ENCODE peak calls at places on chromosomes 7 and 10, in four cellular contexts. N is GM12878, I is SK-N-SH, F is K562. B is an unnamed sample.

GRCh38 chr10:29651767-29652166 is 17.0 kb upstream of the SVIL start:
- DNase-seq in N (no peak), F (no peak), I (no peak), B (no peak)

GRCh38 chr7:104410742-104411141 is 82.3 kb downstream of the LHFPL3 start:
- DNase-seq in F (no peak), N (no peak), I (no peak), B (no peak)

GRCh38 chr10:86373828-86374227 is 7.2 kb upstream of the GRID1 start:
- DNase-seq in N (no peak), F (no peak), I (no peak), B (peak; percentile 33)

GRCh38 chr7:2953588-2954407 is 89.9 kb downstream of the CARD11 start:
- DNase-seq in F (no peak), I (no peak), N (no peak), B (no peak)

GRCh38 chr10:116756277-116756676 is 13.9 kb upstream of the HSPA12A start:
- DNase-seq in I (no peak), N (no peak), F (no peak), B (no peak)

GRCh38 chr10:123884351-123884906 is 7.2 kb downstream of the CPXM2 start:
- DNase-seq in N (no peak), I (no peak), F (no peak), B (no peak)

GRCh38 chr7:157900011-157900410 is 563.2 kb downstream of the DNAJB6 start:
- DNase-seq in N (no peak), I (no peak), F (no peak), B (no peak)

GRCh38 chr10:78185693-78186055 is 152.0 kb downstream of the RPS24 start:
- DNase-seq in F (no peak), N (no peak), I (no peak), B (no peak)

GRCh38 chr7:42232275-42232674 is 4.7 kb downstream of the GLI3 start:
- DNase-seq in I (no peak), F (no peak), N (no peak), B (no peak)

GRCh38 chr7:114931656-114932011 is 9.7 kb downstream of the MDFIC start:
- DNase-seq in N (no peak), F (no peak), I (no peak), B (no peak)

GRCh38 chr7:157282141-157282801 is 54.5 kb upstream of the DNAJB6 start:
- DNase-seq in I (peak; percentile 47), F (no peak), N (no peak), B (no peak)

GRCh38 chr7:7564323-7564780 is 2.3 kb upstream of the MIOS start:
- DNase-seq in I (no peak), N (no peak), F (no peak), B (no peak)

GRCh38 chr10:5043716-5044115 is 40.1 kb upstream of the AKR1C2 start:
- DNase-seq in I (no peak), N (no peak), F (no peak), B (no peak)

GRCh38 chr10:14758994-14759664 is 15.6 kb downstream of the FAM107B start:
- DNase-seq in N (no peak), F (no peak), I (peak; percentile 27), B (no peak)

GRCh38 chr10:117597216-117597615 is 54.7 kb downstream of the EMX2 start:
- DNase-seq in F (no peak), N (no peak), I (no peak), B (no peak)

GRCh38 chr7:41886906-41887311 is 184.0 kb upstream of the INHBA start:
- DNase-seq in I (no peak), N (no peak), F (no peak), B (no peak)

GRCh38 chr7:28964056-28964455 is 5.9 kb upstream of the TRIL start:
- DNase-seq in I (no peak), F (no peak), N (no peak), B (no peak)

GRCh38 chr7:90530263-90530662 is 60.8 kb downstream of the PTTG1IP2 start:
- DNase-seq in I (no peak), F (no peak), N (no peak), B (no peak)

GRCh38 chr7:90536449-90536848 is 59.7 kb upstream of the CDK14 start:
- DNase-seq in I (no peak), F (no peak), N (peak; percentile 25), B (no peak)

GRCh38 chr7:90532231-90532929 is 62.9 kb downstream of the PTTG1IP2 start:
- DNase-seq in F (no peak), N (peak; percentile 27), I (no peak), B (no peak)
- TF ChIP-seq NRF1 in F (no peak), N (no peak), I (no peak), B (no peak)

GRCh38 chr7:92698237-92698841 is 108.1 kb upstream of the FAM133B start:
- DNase-seq in I (peak; percentile 68), F (no peak), N (no peak), B (no peak)
- TF ChIP-seq NRF1 in I (no peak), F (no peak), N (no peak), B (no peak)

DNA sequence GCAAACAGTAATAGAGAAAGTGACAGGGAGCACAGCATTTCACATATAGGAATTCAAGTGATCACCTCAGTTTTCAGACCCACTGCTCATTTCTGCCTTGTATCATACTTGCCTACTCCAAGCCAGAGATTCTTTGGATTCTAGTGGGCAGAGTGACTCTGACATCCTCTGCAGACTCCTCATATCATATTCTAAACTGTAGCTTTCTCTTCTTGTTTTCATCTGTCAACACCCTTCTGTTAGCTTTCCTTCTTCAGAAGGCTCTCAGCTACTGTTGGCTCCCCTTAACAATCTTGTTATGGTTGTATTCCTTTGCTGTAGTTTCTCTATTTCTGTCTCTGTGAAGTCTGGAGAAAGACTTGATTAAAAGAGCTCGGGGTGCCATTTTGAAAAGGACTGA is 120.5 kb downstream of the CTNNA3 start:
- DNase-seq in N (no peak), I (no peak), F (no peak), B (no peak)
- TF ChIP-seq NRF1 in N (no peak), I (no peak), F (no peak), B (no peak)

GRCh38 chr7:1156782-1157535 is 3.0 kb downstream of the ZFAND2A start:
- DNase-seq in F (peak; percentile 19), N (no peak), I (no peak), B (no peak)
- TF ChIP-seq NRF1 in F (no peak), N (no peak), I (no peak), B (no peak)

GRCh38 chr7:100826546-100827329 is 585 bp downstream of the EPHB4 start:
- DNase-seq in N (no peak), F (no peak), I (no peak), B (peak; percentile 58)
- TF ChIP-seq NRF1 in N (no peak), F (no peak), I (no peak), B (no peak)

DNA sequence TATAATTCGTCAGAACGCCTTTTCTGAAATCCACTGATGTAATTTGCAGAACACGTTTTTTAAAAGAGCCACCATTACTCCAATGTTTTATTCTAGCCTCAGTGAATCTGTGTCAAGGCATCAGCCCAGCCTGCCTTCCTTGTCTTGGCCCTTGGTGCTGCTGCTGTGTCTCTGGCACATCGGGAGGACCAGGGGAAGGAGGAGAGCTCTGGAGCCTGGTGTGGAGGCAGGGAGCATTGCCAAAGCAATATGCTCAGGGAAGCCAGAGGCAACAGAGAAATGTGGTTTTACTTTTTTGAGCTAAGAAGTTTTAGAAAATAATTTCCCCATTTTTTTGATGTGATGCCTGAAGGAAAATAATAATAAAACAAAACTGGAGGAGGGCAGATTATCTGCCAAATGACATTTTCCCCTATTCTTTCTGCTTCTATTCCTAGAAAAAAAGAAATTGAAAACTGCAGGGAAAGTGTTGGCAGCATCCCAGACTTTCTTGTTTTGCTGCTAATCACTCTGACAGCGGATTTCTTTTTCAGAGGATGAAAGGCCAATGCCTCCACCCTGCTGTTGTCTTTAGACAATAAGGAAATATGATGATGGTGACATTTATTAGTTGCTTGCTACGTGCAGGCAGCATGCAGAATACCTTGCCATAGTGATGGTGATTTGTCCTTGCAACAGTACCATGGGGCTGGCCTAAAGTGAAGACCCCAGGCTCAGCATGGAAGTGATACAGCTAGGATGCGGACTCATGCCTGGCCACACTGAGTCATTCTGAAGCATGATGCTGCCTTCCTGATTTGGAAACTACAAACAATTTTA is 260.4 kb upstream of the TMEM72 start:
- DNase-seq in I (no peak), F (no peak), N (no peak), B (no peak)
- TF ChIP-seq NRF1 in I (no peak), F (no peak), N (no peak), B (no peak)

DNA sequence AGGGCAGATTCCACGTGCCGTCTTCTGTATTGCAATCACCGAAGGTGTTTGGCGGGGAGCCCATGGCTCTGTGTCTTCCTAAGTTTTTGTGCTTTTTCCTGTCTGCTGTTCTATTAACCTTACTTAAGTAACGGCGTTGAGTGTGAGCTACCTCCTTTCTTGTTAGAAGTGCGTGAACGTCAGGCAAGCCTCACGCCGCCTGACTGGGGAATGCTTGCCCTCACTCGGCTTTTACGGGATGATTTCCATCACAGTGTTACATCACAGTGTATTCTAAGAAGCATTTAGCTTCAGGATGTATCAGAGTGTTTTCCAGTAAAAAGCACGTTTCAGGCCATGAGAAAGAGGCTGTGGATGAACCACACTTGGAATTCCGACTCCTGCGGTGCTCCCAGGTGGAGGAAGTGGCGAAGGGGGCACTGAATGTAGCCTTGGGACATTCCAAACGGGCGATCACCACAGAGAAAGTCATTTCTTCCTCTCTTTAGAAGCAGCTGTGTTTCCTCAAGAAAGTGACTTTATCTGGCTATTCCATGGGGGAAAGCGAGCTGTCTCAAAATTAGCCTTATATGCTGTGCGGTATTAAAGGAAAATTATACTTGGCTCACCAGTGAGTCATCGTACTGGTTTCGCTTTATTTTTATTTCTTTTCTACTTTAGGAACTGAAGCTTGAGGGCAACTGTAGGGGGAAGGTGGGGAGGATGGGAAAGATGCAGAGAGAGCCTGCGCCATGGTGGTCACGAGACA is 290.7 kb downstream of the KLF6 start:
- DNase-seq in F (no peak), N (no peak), I (no peak), B (no peak)
- TF ChIP-seq NRF1 in F (no peak), N (no peak), I (no peak), B (no peak)

GRCh38 chr7:75687246-75688088 is 51.3 kb downstream of the HIP1 start:
- DNase-seq in I (no peak), N (no peak), F (no peak), B (no peak)
- TF ChIP-seq NRF1 in I (no peak), N (no peak), F (no peak), B (no peak)

B was measured in H1.